ENCODE peak calls at places on chromosomes 16 and 17, in five cellular contexts. X, C, O, V and J are unnamed samples.

GRCh38 chr16:51035711-51036110 is 115.4 kb downstream of the SALL1 start:
- DNase-seq in X (no peak), C (no peak), O (no peak), V (no peak), J (no peak)

GRCh38 chr16:84513111-84514065 is 8.9 kb upstream of the MEAK7 start:
- DNase-seq in X (no peak), C (no peak), O (peak), V (peak), J (peak)

GRCh38 chr17:42252528-42253172 is 23.5 kb downstream of the STAT5B start:
- DNase-seq in X (no peak), C (no peak), O (no peak), V (no peak), J (no peak)

GRCh38 chr16:71441348-71441781 is 489 bp downstream of the TLE7 start:
- DNase-seq in X (peak), C (no peak), O (peak), V (no peak), J (no peak)

GRCh38 chr17:36127882-36128369 is 24.3 kb downstream of the CCL4 start:
- DNase-seq in X (no peak), C (no peak), O (no peak), V (no peak), J (no peak)

GRCh38 chr16:20740901-20741491 is 622 bp downstream of the THUMPD1 start:
- DNase-seq in X (peak), C (peak), O (peak), V (peak), J (peak)

GRCh38 chr16:57115504-57116182 is 23.3 kb downstream of the CPNE2 start:
- DNase-seq in X (no peak), C (no peak), O (peak), V (peak), J (no peak)

GRCh38 chr16:74477226-74477625 is 55.9 kb upstream of the CLEC18B start:
- DNase-seq in X (no peak), C (no peak), O (no peak), V (no peak), J (no peak)

GRCh38 chr17:74417178-74418045 is 14.5 kb upstream of the GPRC5C start:
- DNase-seq in X (no peak), C (no peak), O (no peak), V (no peak), J (no peak)

GRCh38 chr17:28133562-28133970 is 91.1 kb downstream of the NLK start:
- DNase-seq in X (no peak), C (no peak), O (peak), V (peak), J (no peak)

GRCh38 chr16:27379919-27380318 is 22.1 kb upstream of the IL21R start:
- DNase-seq in X (no peak), C (no peak), O (no peak), V (no peak), J (no peak)

GRCh38 chr16:75298252-75298651 is 46.8 kb upstream of the BCAR1 start:
- DNase-seq in X (no peak), C (no peak), O (no peak), V (no peak), J (no peak)

GRCh38 chr16:29312835-29313558 is 93.5 kb downstream of the NPIPB11 start:
- DNase-seq in X (peak), C (no peak), O (no peak), V (no peak), J (no peak)

GRCh38 chr17:10420811-10421210 is 939 bp downstream of the MYH8 start:
- DNase-seq in X (no peak), C (no peak), O (no peak), V (no peak), J (no peak)

GRCh38 chr17:31008374-31009035 is 37.7 kb downstream of the RNF135 start:
- DNase-seq in X (no peak), C (peak), O (peak), V (peak), J (peak)

GRCh38 chr17:41645371-41646063 is 21.1 kb upstream of the KRT17 start:
- DNase-seq in X (no peak), C (no peak), O (peak), V (peak), J (no peak)

GRCh38 chr16:13629704-13630103 is 290.2 kb upstream of the ERCC4 start:
- DNase-seq in X (no peak), C (no peak), O (no peak), V (no peak), J (no peak)

GRCh38 chr16:1113889-1114526 is 18.0 kb upstream of the C1QTNF8 start:
- DNase-seq in X (no peak), C (no peak), O (no peak), V (no peak), J (no peak)

GRCh38 chr17:74527756-74528155 is 3.5 kb downstream of the CD300LB start:
- DNase-seq in X (no peak), C (no peak), O (no peak), V (no peak), J (no peak)

GRCh38 chr16:12271006-12271405 is 294.5 kb downstream of the SNX29 start:
- DNase-seq in X (peak), C (no peak), O (peak), V (peak), J (no peak)

GRCh38 chr16:15765880-15766279 is 90.9 kb downstream of the MYH11 start:
- DNase-seq in X (peak), C (peak), O (peak), V (peak), J (no peak)

GRCh38 chr16:13333336-13333735 is 431.9 kb downstream of the SHISA9 start:
- DNase-seq in X (no peak), C (no peak), O (peak), V (no peak), J (no peak)

GRCh38 chr17:56912105-56912999 is 1.5 kb downstream of the TRIM25 start:
- DNase-seq in X (no peak), C (no peak), O (peak), V (peak), J (no peak)

GRCh38 chr17:48180842-48181241 is 73.3 kb downstream of the SNX11 start:
- DNase-seq in X (no peak), C (no peak), O (no peak), V (no peak), J (no peak)

GRCh38 chr17:49390548-49391324 is 23.9 kb downstream of the PHB1 start:
- DNase-seq in X (no peak), C (no peak), O (no peak), V (no peak), J (peak)

GRCh38 chr16:6377956-6378355 is 954.7 kb upstream of the RBFOX1 start:
- DNase-seq in X (no peak), C (no peak), O (no peak), V (no peak), J (no peak)

GRCh38 chr16:396199-396598 is 800 bp upstream of the NME4 start:
- DNase-seq in X (no peak), C (no peak), O (no peak), V (no peak), J (no peak)

GRCh38 chr17:65535777-65536572 is 25.5 kb downstream of the AXIN2 start:
- DNase-seq in X (no peak), C (no peak), O (peak), V (no peak), J (no peak)

GRCh38 chr16:57503366-57503765 is 17.1 kb upstream of the DOK4 start:
- DNase-seq in X (peak), C (no peak), O (no peak), V (no peak), J (no peak)

GRCh38 chr16:52597073-52597771 is 50.3 kb upstream of the TOX3 start:
- DNase-seq in X (no peak), C (no peak), O (no peak), V (no peak), J (no peak)

GRCh38 chr17:2049333-2050245 is 5.3 kb upstream of the HIC1 start:
- DNase-seq in X (peak), C (peak), O (peak), V (peak), J (peak)

GRCh38 chr16:86874141-86874540 is 295.8 kb downstream of the FOXL1 start:
- DNase-seq in X (peak), C (peak), O (peak), V (no peak), J (no peak)

GRCh38 chr17:40490289-40490853 is 11.1 kb downstream of the TNS4 start:
- DNase-seq in X (peak), C (peak), O (peak), V (peak), J (no peak)

GRCh38 chr17:40491486-40491885 is 9.9 kb downstream of the TNS4 start:
- DNase-seq in X (no peak), C (no peak), O (no peak), V (no peak), J (no peak)

GRCh38 chr17:40487371-40488020 is 13.9 kb downstream of the TNS4 start:
- DNase-seq in X (no peak), C (no peak), O (no peak), V (peak), J (no peak)

GRCh38 chr17:40493697-40494096 is 7.7 kb downstream of the TNS4 start:
- DNase-seq in X (no peak), C (no peak), O (no peak), V (no peak), J (no peak)

DNA sequence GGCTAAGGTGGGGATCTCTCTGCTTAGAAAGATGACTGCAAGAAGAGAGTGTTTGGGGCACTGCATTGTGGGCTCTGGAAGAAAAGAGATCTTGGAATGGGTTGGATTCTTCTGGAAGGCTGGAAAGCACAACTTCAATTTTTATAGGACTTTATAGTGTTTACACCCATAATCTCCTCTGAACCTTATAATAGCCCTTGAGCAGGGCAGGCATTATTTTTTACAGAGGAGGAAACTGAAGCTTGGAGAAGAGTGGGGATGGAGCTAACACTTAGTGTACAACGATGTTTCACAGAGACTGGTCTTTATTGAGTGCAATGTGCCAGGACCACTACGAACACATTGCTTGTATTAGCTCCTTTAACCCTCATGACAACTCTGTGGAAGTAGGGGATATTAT is 10.4 kb downstream of the TNS4 start:
- DNase-seq in X (no peak), C (no peak), O (no peak), V (no peak), J (no peak)
- H3K4me3 ChIP-seq in X (no peak), C (no peak), O (no peak), V (no peak), J (no peak)

GRCh38 chr17:72539981-72540897 is 419.4 kb downstream of the SOX9 start:
- DNase-seq in X (peak), C (peak), O (peak), V (peak), J (peak)
- H3K4me3 ChIP-seq in X (peak), C (peak), O (peak), V (peak), J (peak)

GRCh38 chr17:77782611-77783010 is 175.9 kb upstream of the TNRC6C start:
- DNase-seq in X (no peak), C (no peak), O (no peak), V (no peak), J (no peak)

GRCh38 chr17:77779711-77780539 is 178.6 kb upstream of the TNRC6C start:
- DNase-seq in X (peak), C (peak), O (no peak), V (no peak), J (no peak)

GRCh38 chr17:77781536-77781935 is 177.0 kb upstream of the TNRC6C start:
- DNase-seq in X (no peak), C (no peak), O (no peak), V (no peak), J (no peak)

GRCh38 chr17:77774182-77774581 is 184.3 kb upstream of the TNRC6C start:
- DNase-seq in X (no peak), C (no peak), O (no peak), V (no peak), J (no peak)

GRCh38 chr17:77778636-77779524 is 179.6 kb upstream of the TNRC6C start:
- DNase-seq in X (peak), C (no peak), O (no peak), V (no peak), J (peak)
- H3K4me3 ChIP-seq in X (peak), C (no peak), O (no peak), V (no peak), J (no peak)

GRCh38 chr17:17127156-17127555 is 79.0 kb downstream of the PLD6 start:
- DNase-seq in X (no peak), C (no peak), O (no peak), V (no peak), J (no peak)

GRCh38 chr17:17125136-17126084 is 80.7 kb downstream of the PLD6 start:
- DNase-seq in X (no peak), C (no peak), O (peak), V (peak), J (no peak)

GRCh38 chr17:17127730-17128291 is 78.3 kb downstream of the PLD6 start:
- DNase-seq in X (no peak), C (no peak), O (peak), V (no peak), J (no peak)

GRCh38 chr17:17124341-17124740 is 81.8 kb downstream of the PLD6 start:
- DNase-seq in X (no peak), C (no peak), O (no peak), V (no peak), J (no peak)

DNA sequence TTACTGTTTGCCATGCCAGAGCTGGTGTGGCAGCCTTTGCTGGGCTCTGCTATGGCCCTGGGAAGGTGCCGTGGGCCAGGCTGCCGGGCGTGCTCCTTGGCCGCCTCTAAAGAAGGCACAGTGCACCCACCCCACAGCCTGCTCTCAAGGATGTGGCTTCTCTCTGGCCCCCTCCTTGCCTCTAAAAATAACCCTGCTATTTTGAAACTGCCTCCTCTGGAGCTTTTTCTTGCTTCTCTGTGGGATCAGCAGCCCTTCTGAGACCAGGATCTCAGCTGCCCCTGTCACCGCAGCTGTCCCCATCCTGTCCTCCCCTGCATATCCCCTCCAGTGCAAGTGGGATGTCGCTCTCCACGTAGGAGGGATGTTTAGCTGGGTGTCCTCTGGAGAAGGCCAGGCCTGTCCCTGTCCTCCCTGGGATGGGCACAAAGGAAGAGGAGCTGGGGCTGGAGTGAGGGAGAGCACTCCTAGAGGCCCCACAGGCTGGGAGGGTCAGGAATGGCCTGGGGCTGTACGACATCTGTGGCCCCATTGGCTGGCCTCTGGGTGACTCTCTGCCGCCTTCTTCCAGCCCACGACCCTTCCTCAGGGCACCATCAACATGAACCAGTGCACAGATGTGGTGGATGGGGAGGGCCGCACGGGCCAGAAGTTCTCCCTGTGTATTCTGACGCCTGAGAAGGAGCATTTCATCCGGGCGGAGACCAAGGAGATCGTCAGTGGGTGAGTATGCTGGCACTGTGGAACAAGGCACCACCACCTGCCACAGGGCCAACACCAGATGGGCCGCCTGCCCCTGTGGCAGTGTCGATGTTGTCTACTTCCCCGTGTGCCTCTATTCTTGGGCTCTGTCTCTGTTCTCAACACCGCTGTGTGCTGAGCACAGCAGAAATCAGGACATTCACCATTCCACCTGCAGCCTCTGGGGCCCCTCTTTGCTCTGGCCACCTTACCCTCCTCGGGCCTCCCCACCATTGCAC is 79.7 kb downstream of the PLD6 start:
- DNase-seq in X (no peak), C (peak), O (no peak), V (no peak), J (no peak)
- H3K4me3 ChIP-seq in X (no peak), C (no peak), O (no peak), V (no peak), J (no peak)

GRCh38 chr17:63549289-63549945 is 860 bp upstream of the DCAF7 start:
- DNase-seq in X (peak), C (no peak), O (no peak), V (no peak), J (no peak)

GRCh38 chr17:63555475-63556156 is 5.3 kb downstream of the DCAF7 start:
- DNase-seq in X (no peak), C (no peak), O (no peak), V (no peak), J (no peak)

GRCh38 chr17:63550816-63551639 is 751 bp downstream of the DCAF7 start:
- DNase-seq in X (peak), C (peak), O (peak), V (peak), J (peak)

GRCh38 chr17:63549946-63550815 is at the start of gene DCAF7:
- DNase-seq in X (peak), C (peak), O (peak), V (peak), J (peak)

GRCh38 chr17:63552211-63552610 is 1.9 kb downstream of the DCAF7 start:
- DNase-seq in X (no peak), C (no peak), O (peak), V (peak), J (no peak)
- H3K4me3 ChIP-seq in X (peak), C (peak), O (peak), V (peak), J (peak)